ENCODE peak calls at places on chromosomes 2 and 18, in seven cellular contexts. N is GM12878, Y is HL-60, D is transverse colon, P is Panc1, X is GM23338, K is breast epithelium. O is an unnamed sample.

GRCh38 chr18:11392292-11392691 is 217.1 kb upstream of the SLC35G4 start:
- DNase-seq in N (no peak), Y (no peak), D (no peak), P (no peak), X (peak; percentile 67), K (no peak), O (no peak)

GRCh38 chr2:64274399-64275173 is 130.4 kb upstream of the PELI1 start:
- DNase-seq in N (no peak), Y (no peak), D (no peak), P (no peak), X (no peak), K (no peak), O (no peak)

GRCh38 chr2:150584081-150584480 is 96.6 kb upstream of the RND3 start:
- DNase-seq in N (no peak), Y (no peak), D (no peak), P (no peak), X (no peak), K (no peak), O (no peak)

GRCh38 chr18:48872234-48873145 is 78.3 kb downstream of the SMAD7 start:
- DNase-seq in N (no peak), Y (no peak), D (no peak), P (no peak), X (no peak), K (no peak), O (no peak)

GRCh38 chr2:26768759-26769500 is 4.8 kb downstream of the SLC35F6 start:
- DNase-seq in N (no peak), Y (peak; percentile 86), D (peak; percentile 70), P (no peak), X (no peak), K (peak; percentile 78), O (peak; percentile 54)

GRCh38 chr2:19474128-19474527 is 115.7 kb upstream of the OSR1 start:
- DNase-seq in N (peak; percentile 71), Y (peak; percentile 52), D (peak; percentile 16), P (no peak), X (no peak), K (no peak), O (peak; percentile 76)

GRCh38 chr2:176493221-176493825 is 224.1 kb downstream of the MTX2 start:
- DNase-seq in N (no peak), Y (no peak), D (no peak), P (no peak), X (no peak), K (no peak), O (no peak)

GRCh38 chr2:53787255-53787910 is 539 bp downstream of the ERLEC1 start:
- DNase-seq in N (no peak), Y (peak; percentile 38), D (no peak), P (no peak), X (peak; percentile 8), K (no peak), O (no peak)

GRCh38 chr2:173958198-173958846 is 6.9 kb downstream of the SP3 start:
- DNase-seq in N (no peak), Y (no peak), D (no peak), P (no peak), X (no peak), K (no peak), O (no peak)

GRCh38 chr18:10036479-10036878 is 122.7 kb downstream of the VAPA start:
- DNase-seq in N (no peak), Y (no peak), D (no peak), P (no peak), X (no peak), K (no peak), O (no peak)

GRCh38 chr2:236177604-236177966 is 9.4 kb upstream of the GBX2 start:
- DNase-seq in N (no peak), Y (no peak), D (peak; percentile 33), P (no peak), X (peak; percentile 91), K (no peak), O (no peak)

GRCh38 chr2:102801098-102801718 is 39.4 kb downstream of the TMEM182 start:
- DNase-seq in N (no peak), Y (no peak), D (no peak), P (no peak), X (peak; percentile 27), K (no peak), O (no peak)

GRCh38 chr2:182618672-182619079 is 97.4 kb upstream of the DNAJC10 start:
- DNase-seq in N (no peak), Y (no peak), D (no peak), P (no peak), X (no peak), K (no peak), O (peak; percentile 20)

GRCh38 chr2:145631561-145631960 is 1111.6 kb upstream of the ZEB2 start:
- DNase-seq in N (no peak), Y (no peak), D (no peak), P (no peak), X (no peak), K (no peak), O (no peak)

GRCh38 chr2:204108874-204109295 is 172.3 kb downstream of the ICOS start:
- DNase-seq in N (no peak), Y (no peak), D (no peak), P (no peak), X (no peak), K (no peak), O (no peak)

GRCh38 chr2:10448646-10449480 is 736 bp upstream of the ODC1 start:
- DNase-seq in N (peak; percentile 65), Y (peak; percentile 92), D (peak; percentile 95), P (no peak), X (peak; percentile 91), K (peak; percentile 61), O (peak; percentile 82)

GRCh38 chr2:54454548-54454921 is 1.6 kb upstream of the SPTBN1 start:
- DNase-seq in N (no peak), Y (no peak), D (no peak), P (no peak), X (no peak), K (no peak), O (no peak)

GRCh38 chr2:45889053-45889452 is 237.6 kb downstream of the PRKCE start:
- DNase-seq in N (peak; percentile 73), Y (peak; percentile 69), D (peak; percentile 32), P (no peak), X (peak; percentile 50), K (no peak), O (no peak)

GRCh38 chr2:134120160-134120717 is 133.6 kb upstream of the MGAT5 start:
- DNase-seq in N (no peak), Y (no peak), D (no peak), P (no peak), X (peak; percentile 48), K (no peak), O (no peak)

GRCh38 chr2:28662044-28662443 is 89.6 kb upstream of the PPP1CB start:
- DNase-seq in N (no peak), Y (no peak), D (peak; percentile 86), P (no peak), X (no peak), K (no peak), O (no peak)

GRCh38 chr2:202030676-202031075 is 3.0 kb upstream of the FZD7 start:
- DNase-seq in N (no peak), Y (no peak), D (no peak), P (no peak), X (no peak), K (no peak), O (no peak)

GRCh38 chr2:227320305-227321094 is 4.6 kb upstream of the MFF start:
- DNase-seq in N (no peak), Y (no peak), D (no peak), P (no peak), X (no peak), K (no peak), O (no peak)

DNA sequence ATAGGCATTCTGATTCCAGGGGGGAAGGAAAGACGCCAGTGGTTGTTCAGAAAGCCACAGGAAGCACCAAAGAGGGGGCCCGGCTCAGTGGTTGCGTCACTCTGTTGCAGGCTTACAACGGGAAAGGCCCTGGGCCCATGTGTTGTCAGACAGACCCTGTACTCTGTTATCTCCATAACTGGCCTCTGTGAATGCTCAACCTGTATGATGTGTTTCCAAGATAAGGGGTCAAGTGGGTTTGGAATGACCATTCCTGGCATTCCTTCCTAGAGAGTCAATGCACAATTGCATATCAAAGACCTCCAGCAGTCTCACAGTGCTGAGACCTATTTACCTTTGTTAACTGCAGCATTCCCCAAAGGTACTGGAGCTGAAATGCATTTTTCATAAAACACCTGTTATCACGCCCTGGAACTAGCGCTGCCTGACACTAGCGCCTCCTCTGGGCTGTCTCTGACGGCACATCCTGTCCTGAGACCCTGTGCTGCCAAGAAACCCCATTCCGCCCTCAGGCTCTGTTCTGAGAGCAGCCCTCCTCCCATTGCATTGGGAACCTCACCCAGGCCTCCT is 13.2 kb upstream of the LRRFIP1 start:
- DNase-seq in N (no peak), Y (no peak), D (no peak), P (no peak), X (peak; percentile 92), K (no peak), O (no peak)
- TF ChIP-seq CTCF in N (peak; percentile 4), Y (no peak), D (no peak), P (no peak), X (peak; percentile 77), K (no peak), O (no peak)

GRCh38 chr18:66136039-66136438 is 385.2 kb downstream of the CDH7 start:
- DNase-seq in N (no peak), Y (no peak), D (no peak), P (no peak), X (peak; percentile 67), K (no peak), O (no peak)
- H3K27ac ChIP-seq in N (no peak overlapping the region), Y (no peak overlapping the region), D (no peak overlapping the region), P (no peak overlapping the region), X (no peak overlapping the region), K (no peak overlapping the region), O (no peak overlapping the region)

GRCh38 chr2:36555789-36556188 is 42.2 kb downstream of the FEZ2 start:
- DNase-seq in N (no peak), Y (no peak), D (no peak), P (no peak), X (no peak), K (no peak), O (no peak)

GRCh38 chr2:36553690-36554089 is 44.3 kb downstream of the FEZ2 start:
- DNase-seq in N (no peak), Y (no peak), D (no peak), P (no peak), X (no peak), K (no peak), O (no peak)

GRCh38 chr2:36559221-36559942 is 38.6 kb downstream of the FEZ2 start:
- DNase-seq in N (no peak), Y (no peak), D (no peak), P (no peak), X (peak; percentile 31), K (no peak), O (no peak)

GRCh38 chr2:36554531-36554930 is 43.4 kb downstream of the FEZ2 start:
- DNase-seq in N (no peak), Y (no peak), D (no peak), P (no peak), X (no peak), K (no peak), O (no peak)

DNA sequence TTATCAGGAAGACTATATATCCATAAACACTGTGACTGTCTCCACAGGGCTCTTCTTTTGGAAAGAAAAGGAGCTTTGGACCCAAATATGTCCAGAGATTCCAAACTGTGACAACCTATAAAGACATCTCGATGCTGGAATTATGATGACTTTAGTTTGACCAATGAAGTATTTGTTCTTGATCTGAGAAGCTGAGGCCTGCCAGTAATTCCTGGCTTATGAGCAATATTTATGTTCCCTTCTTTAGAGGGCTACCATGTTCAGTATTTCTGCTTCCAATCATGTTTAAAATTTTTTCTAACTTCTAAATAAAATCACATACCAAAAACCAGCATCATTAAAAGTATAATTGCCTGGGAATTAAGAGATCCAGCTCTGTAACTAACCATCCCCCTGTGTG is 41.1 kb downstream of the FEZ2 start:
- DNase-seq in N (no peak), Y (no peak), D (no peak), P (no peak), X (no peak), K (no peak), O (no peak)
- TF ChIP-seq POLR2AphosphoS5 in N (no peak), Y (no peak), D (no peak), P (no peak), X (no peak), K (no peak), O (no peak)

GRCh38 chr2:66445781-66446177 is 10.9 kb downstream of the MEIS1 start:
- DNase-seq in N (no peak), Y (no peak), D (no peak), P (no peak), X (peak; percentile 78), K (no peak), O (no peak)
- TF ChIP-seq CTCF in N (no peak), Y (no peak), D (peak; percentile 9), P (no peak), X (peak; percentile 38), K (no peak), O (no peak)

O was measured in prostate gland.